ENCODE peak calls at places on chromosome 16, in five cellular contexts. K is lower leg skin, Q is GM12865, W is ovary, G is neural crest cell. E is an unnamed sample.

GRCh38 chr16:68884391-68884790 is 41.1 kb downstream of the TANGO6 start:
- DNase-seq in K (no peak), Q (no peak), W (no peak), G (no peak), E (no peak)

GRCh38 chr16:473046-474043 is 47.9 kb downstream of the RAB11FIP3 start:
- DNase-seq in K (no peak), Q (no peak), W (no peak), G (no peak), E (no peak)

GRCh38 chr16:82633964-82634600 is 7.3 kb downstream of the CDH13 start:
- DNase-seq in K (no peak), Q (no peak), W (no peak), G (peak; percentile 41), E (no peak)

GRCh38 chr16:54602666-54603065 is 316.1 kb upstream of the IRX3 start:
- DNase-seq in K (no peak), Q (no peak), W (no peak), G (no peak), E (no peak)

GRCh38 chr16:31484491-31485171 is 1.7 kb downstream of the SLC5A2 start:
- DNase-seq in K (no peak), Q (no peak), W (no peak), G (no peak), E (peak; percentile 39)

GRCh38 chr16:70753694-70754325 is 47.1 kb downstream of the VAC14 start:
- DNase-seq in K (no peak), Q (no peak), W (no peak), G (no peak), E (no peak)

GRCh38 chr16:10949424-10949970 is 5.1 kb downstream of the CLEC16A start:
- DNase-seq in K (no peak), Q (peak; percentile 89), W (no peak), G (no peak), E (no peak)

GRCh38 chr16:85306071-85306792 is 194.0 kb upstream of the CIBAR2 start:
- DNase-seq in K (peak; percentile 88), Q (peak; percentile 68), W (peak; percentile 95), G (no peak), E (peak; percentile 40)

GRCh38 chr16:2465653-2466415 is 5.3 kb upstream of the NTN3 start:
- DNase-seq in K (no peak), Q (no peak), W (no peak), G (no peak), E (no peak)

GRCh38 chr16:14071576-14072271 is 605 bp downstream of the MRTFB start:
- DNase-seq in K (no peak), Q (peak; percentile 43), W (no peak), G (no peak), E (no peak)

GRCh38 chr16:72467157-72467759 is 295.3 kb upstream of the PMFBP1 start:
- DNase-seq in K (no peak), Q (peak; percentile 61), W (no peak), G (no peak), E (no peak)

GRCh38 chr16:88835383-88835782 is 21.4 kb downstream of the GALNS start:
- DNase-seq in K (no peak), Q (no peak), W (no peak), G (no peak), E (no peak)

GRCh38 chr16:89798832-89799370 is 17.5 kb downstream of the FANCA start:
- DNase-seq in K (no peak), Q (no peak), W (no peak), G (no peak), E (no peak)

GRCh38 chr16:63447121-63447520 is 1410.9 kb upstream of the CDH8 start:
- DNase-seq in K (no peak), Q (no peak), W (no peak), G (no peak), E (no peak)

GRCh38 chr16:29811170-29811895 is 660 bp upstream of the PRRT2 start:
- DNase-seq in K (peak; percentile 94), Q (peak; percentile 95), W (peak; percentile 95), G (peak; percentile 81), E (no peak)

GRCh38 chr16:1487395-1488053 is 1.2 kb downstream of the PTX4 start:
- DNase-seq in K (no peak), Q (no peak), W (no peak), G (no peak), E (no peak)

GRCh38 chr16:64866026-64866425 is 255.8 kb downstream of the CDH11 start:
- DNase-seq in K (no peak), Q (no peak), W (no peak), G (no peak), E (no peak)

GRCh38 chr16:57485916-57486857 is at the start of gene DOK4:
- DNase-seq in K (peak; percentile 68), Q (peak; percentile 74), W (peak; percentile 89), G (peak; percentile 70), E (no peak)

GRCh38 chr16:31276600-31276999 is 16.8 kb downstream of the ITGAM start:
- DNase-seq in K (no peak), Q (no peak), W (no peak), G (no peak), E (no peak)

GRCh38 chr16:17364319-17365210 is 106.2 kb downstream of the XYLT1 start:
- DNase-seq in K (no peak), Q (no peak), W (no peak), G (no peak), E (no peak)

GRCh38 chr16:86064431-86065250 is 165.7 kb downstream of the IRF8 start:
- DNase-seq in K (no peak), Q (no peak), W (no peak), G (no peak), E (no peak)

GRCh38 chr16:70160388-70160787 is 13.2 kb upstream of the CLEC18C start:
- DNase-seq in K (peak; percentile 9), Q (no peak), W (no peak), G (no peak), E (no peak)

GRCh38 chr16:31114468-31114867 is 3.0 kb upstream of the KAT8 start:
- DNase-seq in K (no peak), Q (no peak), W (no peak), G (no peak), E (no peak)

GRCh38 chr16:27822529-27823437 is 240.7 kb downstream of the GSG1L start:
- DNase-seq in K (no peak), Q (no peak), W (no peak), G (no peak), E (no peak)

GRCh38 chr16:79997257-79997656 is 396.7 kb upstream of the MAF start:
- DNase-seq in K (no peak), Q (peak; percentile 26), W (no peak), G (peak; percentile 16), E (no peak)

GRCh38 chr16:84633622-84634021 is 14.7 kb upstream of the KLHL36 start:
- DNase-seq in K (peak; percentile 37), Q (no peak), W (peak; percentile 92), G (no peak), E (no peak)

GRCh38 chr16:4034963-4035362 is 81.3 kb downstream of the ADCY9 start:
- DNase-seq in K (no peak), Q (no peak), W (no peak), G (no peak), E (no peak)

GRCh38 chr16:86520317-86521210 is 10.2 kb downstream of the FOXF1 start:
- DNase-seq in K (no peak), Q (no peak), W (no peak), G (no peak), E (no peak)

GRCh38 chr16:58021661-58022551 is 3.6 kb upstream of the MMP15 start:
- DNase-seq in K (no peak), Q (no peak), W (no peak), G (no peak), E (no peak)

GRCh38 chr16:50445603-50446250 is 76.9 kb upstream of the BRD7 start:
- DNase-seq in K (no peak), Q (no peak), W (no peak), G (peak; percentile 25), E (no peak)

GRCh38 chr16:15041260-15042011 is 14.4 kb downstream of the NTAN1 start:
- DNase-seq in K (peak; percentile 82), Q (no peak), W (peak; percentile 74), G (no peak), E (no peak)

GRCh38 chr16:21566891-21567414 is 32.4 kb upstream of the METTL9 start:
- DNase-seq in K (no peak), Q (no peak), W (no peak), G (no peak), E (no peak)

GRCh38 chr16:49026566-49026965 is 255.1 kb downstream of the CBLN1 start:
- DNase-seq in K (no peak), Q (no peak), W (no peak), G (no peak), E (no peak)

GRCh38 chr16:69328854-69329316 is 1.5 kb downstream of the PDF start:
- DNase-seq in K (no peak), Q (peak; percentile 25), W (no peak), G (no peak), E (no peak)

GRCh38 chr16:66036775-66037715 is 329.4 kb upstream of the CDH5 start:
- DNase-seq in K (peak; percentile 82), Q (no peak), W (no peak), G (no peak), E (no peak)

GRCh38 chr16:4935231-4935855 is 1.6 kb downstream of the PPL start:
- DNase-seq in K (peak; percentile 91), Q (no peak), W (peak; percentile 62), G (no peak), E (no peak)

GRCh38 chr16:7605812-7606211 is 273.2 kb downstream of the RBFOX1 start:
- DNase-seq in K (no peak), Q (no peak), W (no peak), G (no peak), E (no peak)

GRCh38 chr16:7601100-7601499 is 268.5 kb downstream of the RBFOX1 start:
- DNase-seq in K (no peak), Q (no peak), W (no peak), G (no peak), E (no peak)

GRCh38 chr16:7597677-7598076 is 265.0 kb downstream of the RBFOX1 start:
- DNase-seq in K (no peak), Q (no peak), W (no peak), G (no peak), E (peak; percentile 4)

GRCh38 chr16:7602424-7602935 is 269.8 kb downstream of the RBFOX1 start:
- DNase-seq in K (no peak), Q (no peak), W (no peak), G (no peak), E (no peak)
- TF ChIP-seq CTCF in K (no peak), Q (no peak), W (no peak), G (no peak), E (no peak)

GRCh38 chr16:74575175-74575804 is 31.6 kb downstream of the GLG1 start:
- DNase-seq in K (no peak), Q (no peak), W (no peak), G (no peak), E (no peak)
- TF ChIP-seq CTCF in K (no peak), Q (no peak), W (no peak), G (peak; percentile 17), E (no peak)

DNA sequence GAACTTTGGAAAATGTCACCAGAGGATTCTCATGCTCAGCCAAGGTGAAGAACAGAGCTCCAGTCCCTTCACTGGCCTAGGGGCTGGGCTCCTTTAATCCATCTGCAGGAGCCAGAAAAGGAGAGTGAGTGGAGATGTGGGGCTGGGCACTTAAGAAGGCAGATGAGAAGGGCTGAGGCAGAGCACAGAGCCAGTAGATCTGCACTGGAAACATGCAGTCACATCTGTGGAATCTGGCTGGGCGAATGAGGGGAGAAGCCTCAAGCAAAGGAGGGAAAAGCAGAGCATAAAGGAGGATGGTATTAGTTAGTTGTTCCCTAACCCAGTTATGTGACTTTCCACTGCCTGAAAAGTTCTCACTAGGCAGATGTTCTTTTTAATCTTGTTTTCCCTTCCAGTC is 50.4 kb upstream of the BCAR1 start:
- DNase-seq in K (no peak), Q (no peak), W (no peak), G (no peak), E (no peak)
- TF ChIP-seq CTCF in K (no peak), Q (no peak), W (no peak), G (no peak), E (no peak)

GRCh38 chr16:78251115-78251514 is 151.7 kb downstream of the WWOX start:
- DNase-seq in K (no peak), Q (no peak), W (no peak), G (no peak), E (no peak)
- TF ChIP-seq CTCF in K (no peak), Q (no peak), W (no peak), G (no peak), E (no peak)